ENCODE peak calls at places on chromosomes 7 and 10, in ten cellular contexts. G is naive B cell; W is T-helper 17 cell; S is activated CD4-positive, alpha-beta T cell treated with anti-CD3 and anti-CD28 coated beads for 4 hours; F is activated naive CD4-positive, alpha-beta T cell; V is activated gamma-delta T cell treated with anti-CD3 and anti-CD28 coated beads, Interleukin-2, amount 50 U/mL, for 16 hours; P is HEK293T; B is glomerular endothelial cell; A is CD4-positive, alpha-beta T cell; X is activated CD8-positive, alpha-beta memory T cell treated with anti-CD3 and anti-CD28 coated beads for 48 hours. N is an unnamed sample.

GRCh38 chr10:119005377-119006043 is 24.0 kb upstream of the NANOS1 start:
- DNase-seq in S (no peak), V (no peak), X (no peak), A (no peak), G (no peak), B (no peak), P (no peak), W (no peak), F (no peak), N (no peak)

GRCh38 chr10:35336921-35337741 is 822 bp downstream of the CCNY start:
- DNase-seq in V (peak), B (no peak), A (peak), G (peak), W (no peak), X (no peak), P (peak), F (no peak), S (no peak), N (peak)

GRCh38 chr10:3747984-3748383 is 37.0 kb downstream of the KLF6 start:
- DNase-seq in V (no peak), A (no peak), F (no peak), G (no peak), X (no peak), B (no peak), W (no peak), S (no peak), P (no peak), N (peak)

GRCh38 chr7:77799078-77799964 is 748 bp downstream of the PHTF2 start:
- DNase-seq in S (peak), P (peak), W (peak), B (no peak), A (no peak), V (no peak), F (no peak), X (no peak), G (peak), N (no peak)

GRCh38 chr7:132361146-132361545 is 215.1 kb downstream of the PLXNA4 start:
- DNase-seq in G (no peak), P (no peak), W (no peak), X (no peak), S (no peak), V (no peak), A (no peak), B (no peak), F (no peak), N (no peak)

GRCh38 chr7:82312646-82313045 is 130.9 kb downstream of the CACNA2D1 start:
- DNase-seq in F (no peak), V (no peak), W (no peak), S (no peak), P (no peak), A (no peak), G (no peak), X (no peak), B (no peak), N (no peak)

GRCh38 chr7:109986701-109987100 is 1104.2 kb upstream of the LRRN3 start:
- DNase-seq in V (no peak), P (no peak), A (no peak), B (no peak), F (no peak), G (no peak), S (no peak), X (no peak), W (no peak), N (no peak)

GRCh38 chr10:71846816-71847215 is 4.2 kb downstream of the PSAP start:
- DNase-seq in W (no peak), F (no peak), A (no peak), P (no peak), X (no peak), B (no peak), S (no peak), G (no peak), V (no peak), N (no peak)

GRCh38 chr10:652226-652625 is 37.2 kb downstream of the DIP2C start:
- DNase-seq in X (no peak), S (no peak), G (no peak), F (no peak), P (no peak), B (no peak), V (no peak), A (no peak), W (no peak), N (no peak)

GRCh38 chr7:133709036-133709880 is 417.9 kb upstream of the LRGUK start:
- DNase-seq in V (no peak), B (no peak), S (no peak), A (no peak), F (no peak), W (no peak), X (no peak), G (no peak), P (no peak), N (no peak)

GRCh38 chr7:91182819-91183405 is 81.3 kb upstream of the FZD1 start:
- DNase-seq in X (no peak), W (no peak), F (no peak), B (peak), G (no peak), A (no peak), P (no peak), V (no peak), S (no peak), N (peak)

GRCh38 chr10:129768437-129769355 is 195.4 kb downstream of the EBF3 start:
- DNase-seq in X (no peak), B (no peak), S (no peak), V (no peak), A (no peak), W (no peak), G (no peak), P (no peak), F (no peak), N (no peak)

GRCh38 chr10:101848894-101849351 is 5.3 kb upstream of the KCNIP2 start:
- DNase-seq in P (no peak), X (no peak), A (no peak), F (no peak), S (no peak), V (no peak), W (no peak), B (no peak), G (no peak), N (no peak)

GRCh38 chr10:80133221-80133620 is 691 bp downstream of the PLAC9 start:
- DNase-seq in P (no peak), V (no peak), G (no peak), F (no peak), A (no peak), S (no peak), B (no peak), W (no peak), X (no peak), N (no peak)

GRCh38 chr7:92634924-92635519 is 44.8 kb upstream of the FAM133B start:
- DNase-seq in F (no peak), V (no peak), W (no peak), A (no peak), G (no peak), B (no peak), X (no peak), P (no peak), S (no peak), N (peak)

GRCh38 chr7:135728136-135728669 is at the start of gene SLC13A4:
- DNase-seq in B (no peak), P (peak), F (no peak), S (no peak), V (no peak), G (no peak), W (no peak), A (no peak), X (no peak), N (no peak)

GRCh38 chr10:4658777-4659176 is 167.2 kb upstream of the AKR1E2 start:
- DNase-seq in F (no peak), G (no peak), X (no peak), B (no peak), W (no peak), A (no peak), P (no peak), S (no peak), V (no peak), N (no peak)

GRCh38 chr7:35624299-35625186 is 70.4 kb downstream of the HERPUD2 start:
- DNase-seq in W (peak), G (peak), X (no peak), S (peak), B (no peak), F (no peak), P (peak), V (no peak), A (peak), N (no peak)

GRCh38 chr7:72925546-72926120 is 738 bp downstream of the POM121 start:
- DNase-seq in P (peak), X (no peak), A (no peak), F (no peak), V (no peak), G (peak), S (no peak), B (no peak), W (no peak), N (peak)

GRCh38 chr7:100432621-100433275 is 3.1 kb downstream of the MEPCE start:
- DNase-seq in W (no peak), F (no peak), X (no peak), S (no peak), V (no peak), B (no peak), A (no peak), P (no peak), G (no peak), N (no peak)

GRCh38 chr7:137583199-137583598 is 239.7 kb upstream of the PTN start:
- DNase-seq in S (no peak), A (no peak), P (no peak), V (no peak), X (no peak), F (no peak), G (no peak), W (no peak), B (no peak), N (no peak)

GRCh38 chr10:52040486-52040885 is 273.6 kb upstream of the DKK1 start:
- DNase-seq in P (no peak), A (no peak), V (no peak), W (no peak), X (no peak), S (no peak), G (no peak), B (no peak), F (no peak), N (no peak)

GRCh38 chr10:110509560-110509959 is 11.9 kb downstream of the DUSP5 start:
- DNase-seq in F (no peak), W (no peak), P (no peak), V (no peak), B (no peak), A (no peak), S (no peak), G (no peak), X (no peak), N (no peak)

GRCh38 chr7:22578048-22578770 is 78.2 kb upstream of the STEAP1B start:
- DNase-seq in X (no peak), S (no peak), A (no peak), P (no peak), F (no peak), W (no peak), V (no peak), G (peak), B (peak), N (peak)

GRCh38 chr10:329361-330099 is 194.3 kb downstream of the ZMYND11 start:
- DNase-seq in V (no peak), B (peak), X (no peak), S (peak), F (no peak), P (peak), A (no peak), G (no peak), W (no peak), N (peak)

GRCh38 chr7:39904077-39904486 is 46.0 kb upstream of the CDK13 start:
- DNase-seq in A (no peak), P (no peak), X (no peak), B (no peak), S (no peak), W (no peak), V (no peak), G (no peak), F (no peak), N (no peak)

GRCh38 chr7:32957326-32958045 is at the start of gene FKBP9:
- DNase-seq in A (no peak), B (no peak), G (peak), P (peak), V (no peak), W (no peak), F (no peak), X (no peak), S (no peak), N (peak)

GRCh38 chr7:88664630-88665233 is 94.8 kb upstream of the ZNF804B start:
- DNase-seq in P (no peak), F (no peak), W (no peak), G (no peak), B (peak), A (no peak), V (no peak), S (no peak), X (no peak), N (peak)

GRCh38 chr10:102196893-102197292 is 29.2 kb upstream of the ELOVL3 start:
- DNase-seq in F (no peak), S (no peak), G (no peak), A (no peak), V (no peak), X (no peak), B (no peak), W (no peak), P (no peak), N (no peak)

GRCh38 chr7:139871276-139871675 is 42.2 kb downstream of the TBXAS1 start:
- DNase-seq in W (no peak), S (no peak), A (no peak), B (no peak), P (no peak), X (no peak), G (no peak), V (no peak), F (no peak), N (peak)

GRCh38 chr10:93947524-93947923 is 46.2 kb upstream of the PLCE1 start:
- DNase-seq in F (no peak), V (no peak), P (no peak), B (no peak), G (no peak), A (no peak), S (no peak), X (no peak), W (no peak), N (no peak)

GRCh38 chr10:114060456-114060855 is 16.8 kb downstream of the ADRB1 start:
- DNase-seq in G (no peak), P (no peak), A (no peak), W (no peak), S (no peak), B (no peak), F (no peak), V (no peak), X (no peak), N (no peak)

GRCh38 chr10:71396714-71397339 is at the start of gene CDH23:
- DNase-seq in G (no peak), P (peak), A (no peak), S (no peak), V (no peak), W (no peak), B (no peak), F (no peak), X (no peak), N (no peak)

GRCh38 chr7:89247207-89247606 is 451.7 kb upstream of the TEX47 start:
- DNase-seq in S (no peak), P (no peak), A (no peak), B (no peak), X (no peak), G (no peak), W (no peak), F (no peak), V (no peak), N (no peak)

N was measured in dermis microvascular lymphatic vessel endothelial cell.